ENCODE peak calls at places on chromosome 2, in seven cellular contexts. T is prostate gland, P is spleen, Z is brain microvascular endothelial cell, H is uterus, C is cardiac muscle cell, N is pancreas. K is an unnamed sample.

GRCh38 chr2:120556908-120557307 is 178.8 kb upstream of the GLI2 start:
- DNase-seq in C (no peak), P (no peak), Z (no peak), H (no peak), N (no peak), T (no peak), K (no peak)

GRCh38 chr2:221571391-221572179 is 519 bp downstream of the EPHA4 start:
- DNase-seq in P (peak), Z (peak), H (peak), C (peak), T (peak), N (no peak), K (no peak)

GRCh38 chr2:181772777-181773176 is 92.5 kb upstream of the NEUROD1 start:
- DNase-seq in C (no peak), N (no peak), P (no peak), T (no peak), H (no peak), Z (no peak), K (no peak)

GRCh38 chr2:217671871-217672270 is 330.9 kb downstream of the TNS1 start:
- DNase-seq in H (no peak), T (no peak), Z (no peak), P (no peak), C (no peak), N (no peak), K (no peak)

GRCh38 chr2:100292022-100292580 is 30.2 kb downstream of the LONRF2 start:
- DNase-seq in H (peak), P (no peak), T (no peak), C (peak), Z (peak), N (peak), K (no peak)

GRCh38 chr2:9284521-9285297 is 78.1 kb downstream of the ASAP2 start:
- DNase-seq in C (no peak), N (no peak), T (no peak), P (no peak), Z (no peak), H (no peak), K (no peak)

GRCh38 chr2:202577250-202578183 is 57.3 kb upstream of the FAM117B start:
- DNase-seq in H (no peak), N (no peak), T (no peak), Z (no peak), C (no peak), P (no peak), K (no peak)

GRCh38 chr2:143903172-143903856 is 616.6 kb downstream of the ZEB2 start:
- DNase-seq in H (no peak), T (no peak), C (no peak), Z (no peak), N (no peak), P (no peak), K (no peak)

GRCh38 chr2:141767051-141767450 is 363.8 kb downstream of the LRP1B start:
- DNase-seq in H (no peak), P (no peak), C (no peak), Z (peak), T (no peak), N (no peak), K (no peak)

GRCh38 chr2:69717902-69718301 is 24.0 kb upstream of the ANXA4 start:
- DNase-seq in T (no peak), P (no peak), Z (no peak), H (no peak), C (no peak), N (no peak), K (no peak)

GRCh38 chr2:96977631-96978195 is 8.7 kb downstream of the FAM178B start:
- DNase-seq in T (no peak), C (no peak), N (no peak), Z (peak), P (no peak), H (peak), K (peak)

GRCh38 chr2:200189964-200190363 is 116.5 kb upstream of the SPATS2L start:
- DNase-seq in T (no peak), P (no peak), N (no peak), H (no peak), C (no peak), Z (no peak), K (no peak)

GRCh38 chr2:36455011-36455410 is 99.4 kb downstream of the CRIM1 start:
- DNase-seq in N (no peak), Z (no peak), P (no peak), T (no peak), H (no peak), C (no peak), K (no peak)

GRCh38 chr2:120580709-120581108 is 155.0 kb upstream of the GLI2 start:
- DNase-seq in N (no peak), Z (no peak), P (no peak), C (no peak), H (no peak), T (peak), K (no peak)

GRCh38 chr2:72211777-72212515 is 64.3 kb upstream of the CYP26B1 start:
- DNase-seq in Z (no peak), P (no peak), N (no peak), C (no peak), T (no peak), H (no peak), K (no peak)

GRCh38 chr2:138373993-138374408 is 127.6 kb upstream of the SPOPL start:
- DNase-seq in C (peak), Z (peak), N (peak), H (no peak), T (no peak), P (no peak), K (no peak)

GRCh38 chr2:230575640-230576324 is 136.9 kb upstream of the CAB39 start:
- DNase-seq in N (no peak), T (no peak), H (no peak), P (no peak), C (no peak), Z (no peak), K (no peak)

GRCh38 chr2:143481728-143482127 is 352.5 kb downstream of the ARHGAP15 start:
- DNase-seq in C (no peak), N (no peak), H (no peak), Z (no peak), P (no peak), T (no peak), K (no peak)

GRCh38 chr2:3413642-3414041 is 34.1 kb downstream of the TRAPPC12 start:
- DNase-seq in P (no peak), N (no peak), T (no peak), C (no peak), H (no peak), Z (no peak), K (no peak)

GRCh38 chr2:46333912-46334311 is 36.7 kb downstream of the EPAS1 start:
- DNase-seq in H (no peak), C (no peak), N (no peak), Z (no peak), P (no peak), T (no peak), K (no peak)

GRCh38 chr2:55213822-55214221 is 18.3 kb downstream of the CLHC1 start:
- DNase-seq in Z (no peak), P (no peak), T (no peak), N (no peak), C (no peak), H (no peak), K (no peak)

GRCh38 chr2:128628996-128629395 is 310.3 kb upstream of the HS6ST1 start:
- DNase-seq in N (no peak), C (no peak), P (peak), H (no peak), T (no peak), Z (no peak), K (no peak)

DNA sequence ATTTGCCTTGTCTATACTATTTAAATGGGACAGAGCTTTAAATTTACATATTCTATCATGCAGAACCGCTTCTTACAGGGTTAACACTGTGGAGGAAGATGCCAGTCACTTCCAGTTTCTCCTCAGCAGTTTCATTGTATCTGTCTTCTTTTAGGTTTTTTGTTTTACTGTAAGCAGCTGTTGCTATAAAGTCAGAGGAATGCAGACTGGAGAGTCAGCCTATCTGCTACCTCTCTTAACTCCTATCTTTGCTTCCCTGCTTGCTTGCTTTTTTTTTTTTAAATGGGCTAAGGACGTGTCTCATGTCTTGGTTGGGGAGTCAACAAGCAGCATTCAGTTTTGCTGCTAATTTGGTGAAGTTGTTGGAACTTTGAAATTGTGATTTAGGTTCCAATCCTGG is 8.9 kb downstream of the EPC2 start:
- DNase-seq in Z (no peak), N (no peak), T (no peak), C (peak), P (no peak), H (no peak), K (no peak)
- H3K27ac ChIP-seq in Z (no peak), N (no peak), T (no peak), C (peak), P (no peak), H (no peak), K (no peak)

GRCh38 chr2:45176399-45176798 is 167.1 kb upstream of the SIX2 start:
- DNase-seq in P (no peak), T (no peak), C (no peak), N (no peak), Z (peak), H (no peak), K (no peak)
- H3K27ac ChIP-seq in P (no peak), T (no peak), C (no peak), N (no peak), Z (peak), H (no peak), K (no peak)

DNA sequence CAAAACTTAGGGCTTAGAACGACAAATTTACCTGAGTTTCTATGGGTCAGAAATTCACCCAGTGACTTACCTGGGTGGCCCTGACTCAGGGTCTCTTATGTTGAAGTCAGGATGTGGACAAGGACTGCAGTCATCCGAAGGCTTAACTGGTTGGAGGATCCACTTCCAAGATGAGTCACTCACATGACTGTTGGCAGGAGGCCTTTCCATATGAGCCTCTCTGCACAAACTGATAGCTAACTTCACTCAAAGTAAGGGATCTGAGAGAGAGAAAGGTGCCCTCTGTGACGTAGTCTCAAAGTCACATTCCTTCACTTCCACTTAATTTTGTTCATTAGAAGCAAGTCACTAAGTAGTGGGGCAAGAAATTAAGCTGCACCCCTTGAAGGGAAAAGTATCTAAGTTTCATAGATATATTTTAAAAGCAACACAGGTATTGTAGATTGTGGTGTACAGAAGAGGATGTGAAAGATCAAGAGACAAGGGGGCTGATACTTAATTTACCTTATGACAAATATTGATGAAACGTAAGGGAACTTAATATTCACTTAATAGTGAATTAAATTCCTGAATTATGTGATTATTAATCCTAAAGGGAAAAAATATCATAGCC is 48.4 kb downstream of the TANK start:
- DNase-seq in N (no peak), H (no peak), P (no peak), C (no peak), T (no peak), Z (peak), K (no peak)
- H3K27ac ChIP-seq in N (no peak), H (no peak), P (no peak), C (no peak), T (no peak), Z (no peak), K (no peak)

GRCh38 chr2:178627401-178627800 is 147.1 kb downstream of the PLEKHA3 start:
- DNase-seq in P (no peak), N (no peak), Z (no peak), H (no peak), T (no peak), C (no peak), K (no peak)
- H3K27ac ChIP-seq in P (no peak), N (no peak), Z (no peak), H (no peak), T (no peak), C (peak), K (no peak)

DNA sequence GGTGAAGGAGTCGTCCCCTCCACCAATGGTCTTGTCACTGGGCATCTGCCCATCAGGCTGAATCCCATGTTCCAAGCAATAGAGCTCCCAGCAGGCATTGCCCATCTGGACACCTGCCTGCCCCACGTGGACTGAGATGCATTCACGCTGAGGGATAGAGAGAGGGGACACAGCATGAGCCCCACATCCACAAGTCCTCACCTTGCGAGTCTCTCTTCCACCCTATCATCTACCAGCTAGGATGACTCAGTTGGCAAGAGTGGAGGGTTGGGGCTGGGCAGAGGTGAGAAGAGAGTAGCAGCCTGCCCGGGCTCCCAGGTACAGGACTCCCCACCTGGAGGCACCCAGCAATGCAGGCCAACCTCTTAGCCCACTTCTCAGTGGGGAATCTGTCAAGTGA is 959 bp upstream of the TUBA4B start:
- DNase-seq in C (no peak), Z (no peak), T (no peak), P (no peak), H (no peak), N (peak), K (no peak)
- H3K27ac ChIP-seq in C (no peak), Z (no peak), T (peak), P (peak), H (peak), N (peak), K (no peak)

GRCh38 chr2:173192071-173192470 is 116.4 kb downstream of the MAP3K20 start:
- DNase-seq in P (no peak), T (no peak), Z (no peak), C (no peak), N (no peak), H (no peak), K (no peak)
- H3K27ac ChIP-seq in P (no peak), T (no peak), Z (no peak), C (no peak), N (no peak), H (peak), K (no peak)

K was measured in substantia nigra.